ENCODE peak calls at places on chromosome 14, in nine cellular contexts. B, T, L, W, K, Y, V, Q and P are unnamed samples.

GRCh38 chr14:74636424-74637183 is 24.6 kb upstream of the LTBP2 start:
- DNase-seq in V (no peak), T (no peak), Q (no peak), L (no peak), B (peak), K (no peak), W (no peak), Y (no peak), P (no peak)

GRCh38 chr14:99905121-99905520 is 111.9 kb downstream of the EML1 start:
- DNase-seq in B (no peak), L (no peak), T (no peak), K (no peak), V (no peak), Q (no peak), Y (no peak), W (no peak), P (no peak)

GRCh38 chr14:20343855-20344205 is 395 bp downstream of the PARP2 start:
- DNase-seq in B (no peak), T (no peak), Q (peak), Y (no peak), L (no peak), V (no peak), K (no peak), W (peak), P (no peak)

GRCh38 chr14:68939893-68940613 is 39.0 kb downstream of the ACTN1 start:
- DNase-seq in L (no peak), K (peak), Y (peak), B (peak), V (no peak), W (no peak), T (peak), Q (no peak), P (peak)

GRCh38 chr14:52783211-52783610 is 8.2 kb downstream of the GNPNAT1 start:
- DNase-seq in V (no peak), Q (no peak), T (no peak), W (no peak), K (no peak), Y (no peak), L (no peak), B (no peak), P (no peak)

GRCh38 chr14:91228112-91229004 is 16.1 kb downstream of the GPR68 start:
- DNase-seq in T (no peak), K (no peak), W (no peak), V (peak), B (peak), L (peak), Y (no peak), Q (peak), P (peak)

GRCh38 chr14:61489932-61490331 is 168.6 kb downstream of the PRKCH start:
- DNase-seq in L (no peak), Q (no peak), K (no peak), W (no peak), Y (no peak), T (no peak), B (no peak), V (peak), P (no peak)

GRCh38 chr14:44898547-44898946 is 63.2 kb downstream of the KLHL28 start:
- DNase-seq in K (no peak), T (no peak), Q (no peak), L (no peak), W (no peak), Y (peak), B (peak), V (no peak), P (peak)

GRCh38 chr14:59570122-59570521 is 6.5 kb downstream of the CCDC175 start:
- DNase-seq in Y (no peak), B (no peak), K (peak), Q (no peak), V (no peak), L (no peak), W (no peak), T (no peak), P (no peak)

GRCh38 chr14:101823511-101824120 is 62.1 kb downstream of the PPP2R5C start:
- DNase-seq in T (no peak), V (no peak), L (peak), B (no peak), Q (no peak), Y (no peak), K (no peak), W (no peak), P (no peak)

GRCh38 chr14:75610839-75611238 is 32.4 kb downstream of the FLVCR2 start:
- DNase-seq in L (no peak), V (no peak), Q (no peak), K (no peak), Y (no peak), W (no peak), B (no peak), T (no peak), P (no peak)

GRCh38 chr14:59360923-59361794 is 104.0 kb downstream of the GPR135 start:
- DNase-seq in K (peak), B (peak), Q (peak), T (peak), Y (no peak), W (peak), L (no peak), V (no peak), P (peak)

GRCh38 chr14:68391292-68392014 is 401.4 kb downstream of the ZFP36L1 start:
- DNase-seq in Q (no peak), L (no peak), W (no peak), V (no peak), T (no peak), Y (peak), K (no peak), B (peak), P (peak)

GRCh38 chr14:33186656-33187055 is 248.0 kb downstream of the NPAS3 start:
- DNase-seq in T (no peak), V (no peak), Q (no peak), K (peak), W (no peak), B (no peak), Y (no peak), L (no peak), P (no peak)

GRCh38 chr14:57209561-57209960 is 59.1 kb downstream of the EXOC5 start:
- DNase-seq in K (peak), L (no peak), V (no peak), T (no peak), Q (no peak), W (no peak), B (peak), Y (no peak), P (peak)

GRCh38 chr14:64788706-64789105 is 84.5 kb downstream of the PLEKHG3 start:
- DNase-seq in L (no peak), Q (peak), V (no peak), K (peak), T (no peak), W (no peak), B (peak), Y (peak), P (peak)

GRCh38 chr14:36020120-36021029 is 156.1 kb downstream of the PTCSC3 start:
- DNase-seq in W (peak), Q (no peak), L (no peak), B (no peak), V (no peak), T (no peak), K (no peak), Y (no peak), P (no peak)

GRCh38 chr14:52355016-52355430 is 40.9 kb downstream of the PTGER2 start:
- DNase-seq in K (no peak), Y (peak), L (no peak), Q (no peak), T (no peak), W (no peak), V (no peak), B (peak), P (peak)

GRCh38 chr14:53938126-53938671 is 18.4 kb downstream of the BMP4 start:
- DNase-seq in K (no peak), W (no peak), Y (no peak), V (no peak), T (no peak), B (peak), Q (no peak), L (no peak), P (no peak)

GRCh38 chr14:103118019-103118662 is 5.1 kb upstream of the TNFAIP2 start:
- DNase-seq in B (no peak), L (no peak), W (no peak), K (no peak), Q (peak), Y (no peak), T (no peak), V (no peak), P (no peak)

GRCh38 chr14:100450049-100450448 is 126.9 kb downstream of the SLC25A47 start:
- DNase-seq in V (no peak), L (no peak), K (no peak), Y (no peak), B (no peak), Q (no peak), W (no peak), T (no peak), P (no peak)

GRCh38 chr14:23299558-23299957 is 3.1 kb downstream of the PPP1R3E start:
- DNase-seq in B (peak), T (no peak), Y (peak), L (peak), K (peak), V (no peak), Q (peak), W (peak), P (peak)

GRCh38 chr14:61034416-61035100 is 53.5 kb downstream of the SLC38A6 start:
- DNase-seq in T (no peak), Q (no peak), B (no peak), V (no peak), Y (no peak), L (no peak), W (no peak), K (no peak), P (no peak)

GRCh38 chr14:39109893-39110715 is 4.0 kb upstream of the GEMIN2 start:
- DNase-seq in K (no peak), W (no peak), Q (peak), L (no peak), Y (no peak), B (no peak), T (no peak), V (no peak), P (no peak)

GRCh38 chr14:75631453-75631831 is 29.2 kb downstream of the ERG28 start:
- DNase-seq in L (no peak), V (no peak), Y (peak), K (no peak), T (no peak), Q (no peak), W (no peak), B (no peak), P (no peak)

GRCh38 chr14:63045612-63046320 is 508 bp upstream of the KCNH5 start:
- DNase-seq in K (peak), Y (peak), L (no peak), B (peak), W (peak), T (peak), Q (peak), V (no peak), P (peak)

GRCh38 chr14:93100570-93100969 is 15.2 kb downstream of the ITPK1 start:
- DNase-seq in Q (no peak), L (no peak), K (peak), T (no peak), W (no peak), B (no peak), V (no peak), Y (no peak), P (no peak)